ENCODE peak calls at places on chromosomes 12 and 14, in five cellular contexts. One of them, this sample, is unnamed.
A peak's percentile ranks its signal among the peaks of the same experiment; 100 is the strongest.

GRCh38 chr12:82121545-82121944 is 236.6 kb downstream of the CCDC59 start:
- DNase-seq in fibroblast of lung: no peak
- DNase-seq in colonic mucosa: no peak
- DNase-seq in psoas muscle: no peak
- DNase-seq in lower leg skin: no peak
- DNase-seq in this sample: no peak

GRCh38 chr14:85233756-85234545 is 296.0 kb upstream of the FLRT2 start:
- DNase-seq in colonic mucosa: no peak
- DNase-seq in psoas muscle: no peak
- DNase-seq in lower leg skin: no peak
- DNase-seq in fibroblast of lung: peak; percentile 61
- DNase-seq in this sample: peak; percentile 53

GRCh38 chr14:69013943-69014782 is 35.1 kb upstream of the ACTN1 start:
- DNase-seq in fibroblast of lung: peak; percentile 74
- DNase-seq in colonic mucosa: peak; percentile 91
- DNase-seq in psoas muscle: peak; percentile 33
- DNase-seq in lower leg skin: peak; percentile 26
- DNase-seq in this sample: peak; percentile 16

GRCh38 chr12:123151679-123152454 is 977 bp upstream of the PITPNM2 start:
- DNase-seq in fibroblast of lung: no peak
- DNase-seq in colonic mucosa: no peak
- DNase-seq in lower leg skin: no peak
- DNase-seq in psoas muscle: no peak
- DNase-seq in this sample: no peak

GRCh38 chr14:67513631-67514108 is 19.4 kb upstream of the PLEKHH1 start:
- DNase-seq in fibroblast of lung: no peak
- DNase-seq in lower leg skin: no peak
- DNase-seq in colonic mucosa: peak; percentile 44
- DNase-seq in psoas muscle: no peak
- DNase-seq in this sample: no peak

GRCh38 chr12:65741662-65742480 is 82.4 kb upstream of the HMGA2 start:
- DNase-seq in lower leg skin: no peak
- DNase-seq in psoas muscle: no peak
- DNase-seq in colonic mucosa: no peak
- DNase-seq in fibroblast of lung: peak; percentile 48
- DNase-seq in this sample: peak; percentile 64

GRCh38 chr12:124386059-124386458 is 91.2 kb downstream of the RFLNA start:
- DNase-seq in lower leg skin: no peak
- DNase-seq in psoas muscle: peak; percentile 66
- DNase-seq in colonic mucosa: no peak
- DNase-seq in fibroblast of lung: no peak
- DNase-seq in this sample: peak; percentile 49

GRCh38 chr12:132582582-132583279 is 27.7 kb downstream of the LRCOL1 start:
- DNase-seq in fibroblast of lung: no peak
- DNase-seq in psoas muscle: peak; percentile 17
- DNase-seq in lower leg skin: no peak
- DNase-seq in colonic mucosa: no peak
- DNase-seq in this sample: no peak

GRCh38 chr12:127145543-127145928 is 1121.4 kb upstream of the TMEM132C start:
- DNase-seq in fibroblast of lung: no peak
- DNase-seq in psoas muscle: no peak
- DNase-seq in lower leg skin: no peak
- DNase-seq in colonic mucosa: no peak
- DNase-seq in this sample: no peak

GRCh38 chr14:64707661-64708060 is 3.4 kb downstream of the PLEKHG3 start:
- DNase-seq in colonic mucosa: no peak
- DNase-seq in psoas muscle: no peak
- DNase-seq in lower leg skin: no peak
- DNase-seq in fibroblast of lung: peak; percentile 60
- DNase-seq in this sample: peak; percentile 78

GRCh38 chr14:36478782-36479181 is 41.2 kb downstream of the NKX2-1 start:
- DNase-seq in lower leg skin: no peak
- DNase-seq in colonic mucosa: no peak
- DNase-seq in fibroblast of lung: no peak
- DNase-seq in psoas muscle: no peak
- DNase-seq in this sample: no peak

GRCh38 chr12:116881867-116882507 is 746 bp upstream of the HRK start:
- DNase-seq in colonic mucosa: no peak
- DNase-seq in fibroblast of lung: no peak
- DNase-seq in psoas muscle: no peak
- DNase-seq in lower leg skin: no peak
- DNase-seq in this sample: no peak

GRCh38 chr12:116881325-116881866 is at the start of gene HRK:
- DNase-seq in lower leg skin: no peak
- DNase-seq in psoas muscle: no peak
- DNase-seq in fibroblast of lung: no peak
- DNase-seq in colonic mucosa: no peak
- DNase-seq in this sample: no peak

GRCh38 chr12:116880213-116880816 is 926 bp downstream of the HRK start:
- DNase-seq in psoas muscle: no peak
- DNase-seq in colonic mucosa: no peak
- DNase-seq in lower leg skin: no peak
- DNase-seq in fibroblast of lung: peak; percentile 29
- DNase-seq in this sample: peak; percentile 41

GRCh38 chr12:116879509-116880212 is 1.6 kb downstream of the HRK start:
- DNase-seq in colonic mucosa: no peak
- DNase-seq in fibroblast of lung: peak; percentile 9
- DNase-seq in lower leg skin: no peak
- DNase-seq in psoas muscle: no peak
- DNase-seq in this sample: peak; percentile 15

DNA sequence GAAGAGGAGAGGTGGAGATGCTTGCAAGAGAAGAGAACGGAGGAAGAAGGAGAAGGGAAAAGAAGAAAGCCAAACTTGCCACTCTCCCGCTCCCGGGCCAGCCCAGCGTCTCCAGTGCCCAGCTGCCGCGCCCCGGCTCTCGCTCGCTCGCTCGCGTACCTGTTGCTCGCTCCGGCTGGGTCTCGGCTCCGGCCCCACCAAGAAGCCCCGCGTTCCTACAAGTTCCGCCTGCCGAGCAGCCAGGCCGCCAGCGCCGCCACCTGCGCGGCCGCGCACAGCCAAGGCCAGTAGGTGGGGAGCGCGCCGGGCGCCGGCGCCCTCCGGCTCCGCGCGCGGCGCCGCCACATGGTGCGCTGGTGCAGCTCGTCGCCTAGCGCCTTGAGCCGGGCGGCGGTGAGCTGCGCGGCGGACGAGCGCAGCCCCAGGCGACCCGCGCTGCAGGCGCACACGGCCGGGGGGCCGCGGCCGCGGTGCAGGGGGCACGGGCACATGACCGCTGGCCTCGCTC is 370 bp downstream of the HRK start:
- DNase-seq in lower leg skin: no peak
- DNase-seq in fibroblast of lung: peak; percentile 18
- DNase-seq in psoas muscle: no peak
- DNase-seq in colonic mucosa: peak; percentile 38
- DNase-seq in this sample: no peak
- TF ChIP-seq CTCF in lower leg skin: no peak
- TF ChIP-seq CTCF in fibroblast of lung: no peak
- TF ChIP-seq CTCF in psoas muscle: no peak
- TF ChIP-seq CTCF in colonic mucosa: no peak
- TF ChIP-seq CTCF in this sample: no peak

GRCh38 chr12:57006809-57007475 is 596 bp upstream of the ZBTB39 start:
- DNase-seq in psoas muscle: no peak
- DNase-seq in lower leg skin: no peak
- DNase-seq in fibroblast of lung: no peak
- DNase-seq in colonic mucosa: no peak
- DNase-seq in this sample: no peak
- H3K4me3 ChIP-seq in psoas muscle: peak overlapping the region; percentile 89
- H3K4me3 ChIP-seq in lower leg skin: no peak overlapping the region
- H3K4me3 ChIP-seq in fibroblast of lung: no peak overlapping the region
- H3K4me3 ChIP-seq in colonic mucosa: no peak overlapping the region
- H3K4me3 ChIP-seq in this sample: peak overlapping the region; percentile 35

GRCh38 chr12:13080276-13080675 is 23.2 kb downstream of the GSG1 start:
- DNase-seq in colonic mucosa: no peak
- DNase-seq in lower leg skin: no peak
- DNase-seq in fibroblast of lung: no peak
- DNase-seq in psoas muscle: no peak
- DNase-seq in this sample: no peak

GRCh38 chr12:13075114-13075471 is 28.4 kb downstream of the GSG1 start:
- DNase-seq in lower leg skin: no peak
- DNase-seq in psoas muscle: no peak
- DNase-seq in colonic mucosa: no peak
- DNase-seq in fibroblast of lung: no peak
- DNase-seq in this sample: no peak

GRCh38 chr12:13075786-13076570 is 27.5 kb downstream of the GSG1 start:
- DNase-seq in colonic mucosa: no peak
- DNase-seq in psoas muscle: no peak
- DNase-seq in fibroblast of lung: no peak
- DNase-seq in lower leg skin: no peak
- DNase-seq in this sample: no peak

GRCh38 chr12:13082866-13083265 is 20.6 kb downstream of the GSG1 start:
- DNase-seq in fibroblast of lung: no peak
- DNase-seq in colonic mucosa: no peak
- DNase-seq in psoas muscle: no peak
- DNase-seq in lower leg skin: no peak
- DNase-seq in this sample: no peak

GRCh38 chr12:13079440-13079906 is 24.0 kb downstream of the GSG1 start:
- DNase-seq in psoas muscle: no peak
- DNase-seq in colonic mucosa: no peak
- DNase-seq in lower leg skin: no peak
- DNase-seq in fibroblast of lung: no peak
- DNase-seq in this sample: no peak
- TF ChIP-seq CTCF in psoas muscle: no peak
- TF ChIP-seq CTCF in colonic mucosa: no peak
- TF ChIP-seq CTCF in lower leg skin: no peak
- TF ChIP-seq CTCF in fibroblast of lung: no peak
- TF ChIP-seq CTCF in this sample: peak; percentile 14

GRCh38 chr12:54053625-54054441 is at the start of gene HOXC4:
- DNase-seq in psoas muscle: no peak
- DNase-seq in fibroblast of lung: peak; percentile 42
- DNase-seq in colonic mucosa: no peak
- DNase-seq in lower leg skin: no peak
- DNase-seq in this sample: peak; percentile 76

GRCh38 chr12:54056110-54056509 is 2.5 kb downstream of the HOXC4 start:
- DNase-seq in lower leg skin: no peak
- DNase-seq in fibroblast of lung: no peak
- DNase-seq in psoas muscle: no peak
- DNase-seq in colonic mucosa: no peak
- DNase-seq in this sample: no peak

GRCh38 chr12:54052745-54053624 is 650 bp upstream of the HOXC4 start:
- DNase-seq in lower leg skin: no peak
- DNase-seq in fibroblast of lung: peak; percentile 14
- DNase-seq in psoas muscle: no peak
- DNase-seq in colonic mucosa: no peak
- DNase-seq in this sample: peak; percentile 67

GRCh38 chr12:54055522-54055921 is 1.9 kb downstream of the HOXC4 start:
- DNase-seq in fibroblast of lung: no peak
- DNase-seq in psoas muscle: no peak
- DNase-seq in colonic mucosa: no peak
- DNase-seq in lower leg skin: no peak
- DNase-seq in this sample: no peak

GRCh38 chr12:54054442-54055332 is 1.1 kb downstream of the HOXC4 start:
- DNase-seq in fibroblast of lung: no peak
- DNase-seq in lower leg skin: no peak
- DNase-seq in psoas muscle: no peak
- DNase-seq in colonic mucosa: no peak
- DNase-seq in this sample: no peak
- H3K4me3 ChIP-seq in fibroblast of lung: peak overlapping the region; percentile 45
- H3K4me3 ChIP-seq in lower leg skin: no peak overlapping the region
- H3K4me3 ChIP-seq in psoas muscle: peak overlapping the region; percentile 63
- H3K4me3 ChIP-seq in colonic mucosa: peak overlapping the region; percentile 40
- H3K4me3 ChIP-seq in this sample: peak overlapping the region; percentile 69

DNA sequence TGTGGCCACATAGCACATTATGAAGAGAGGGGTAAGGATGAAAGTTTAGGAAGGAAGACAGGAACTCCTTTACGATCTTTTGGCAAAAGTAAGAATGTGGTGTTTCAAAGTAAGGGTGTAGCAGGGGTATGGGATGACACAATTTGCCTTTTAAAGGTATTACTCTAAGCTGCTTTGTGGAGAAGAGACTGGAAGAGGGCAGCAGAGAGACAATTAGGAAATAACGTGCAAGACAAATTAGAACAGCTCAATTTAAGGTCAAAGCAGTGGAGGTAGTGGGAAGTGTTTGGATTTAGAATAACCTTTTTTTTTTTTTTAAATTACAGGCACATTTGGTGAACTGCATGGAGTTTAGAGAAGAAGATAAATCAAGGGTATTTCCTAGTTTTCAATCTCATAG is 342.6 kb downstream of the NOVA1 start:
- DNase-seq in psoas muscle: no peak
- DNase-seq in fibroblast of lung: peak; percentile 61
- DNase-seq in colonic mucosa: no peak
- DNase-seq in lower leg skin: peak; percentile 15
- DNase-seq in this sample: peak; percentile 15
- TF ChIP-seq CTCF in psoas muscle: no peak
- TF ChIP-seq CTCF in fibroblast of lung: peak; percentile 51
- TF ChIP-seq CTCF in colonic mucosa: no peak
- TF ChIP-seq CTCF in lower leg skin: no peak
- TF ChIP-seq CTCF in this sample: peak; percentile 32

GRCh38 chr12:63021126-63021525 is 86.2 kb upstream of the PPM1H start:
- DNase-seq in lower leg skin: no peak
- DNase-seq in psoas muscle: no peak
- DNase-seq in fibroblast of lung: no peak
- DNase-seq in colonic mucosa: no peak
- DNase-seq in this sample: no peak
- H3K4me3 ChIP-seq in lower leg skin: no peak overlapping the region
- H3K4me3 ChIP-seq in psoas muscle: no peak overlapping the region
- H3K4me3 ChIP-seq in fibroblast of lung: no peak overlapping the region
- H3K4me3 ChIP-seq in colonic mucosa: no peak overlapping the region
- H3K4me3 ChIP-seq in this sample: no peak overlapping the region